ENCODE peak calls at places on chromosomes 16 and 17, in eight cellular contexts. I is A549, H is suprapubic skin, E is GM12878, M is K562, D is stomach, L is transverse colon, T is tibial nerve. J is an unnamed sample. For H3K4me1, the result is how much of the 10 kb centered on the place peaks cover.

GRCh38 chr16:30096862-30097563 is 1.0 kb upstream of the YPEL3 start:
- DNase-seq in D (no peak), H (no peak), L (no peak), I (no peak), E (no peak), T (no peak), M (no peak), J (no peak)

GRCh38 chr17:77786740-77787505 is 171.6 kb upstream of the TNRC6C start:
- DNase-seq in L (no peak), E (no peak), D (no peak), I (no peak), M (no peak), H (no peak), T (no peak), J (no peak)

GRCh38 chr16:12323007-12323699 is 346.6 kb downstream of the SNX29 start:
- DNase-seq in T (no peak), E (peak), I (no peak), D (no peak), M (no peak), H (no peak), L (no peak), J (no peak)

GRCh38 chr16:84278333-84278732 is 16.3 kb upstream of the WFDC1 start:
- DNase-seq in D (no peak), L (no peak), I (no peak), M (no peak), E (no peak), T (no peak), H (no peak), J (no peak)

GRCh38 chr16:749010-749409 is 8.2 kb upstream of the CIAO3 start:
- DNase-seq in D (no peak), T (no peak), H (no peak), I (no peak), L (no peak), M (no peak), E (no peak), J (no peak)

GRCh38 chr16:81562174-81562849 is 117.7 kb downstream of the CMIP start:
- DNase-seq in I (no peak), M (no peak), E (no peak), T (no peak), L (no peak), D (no peak), H (no peak), J (no peak)

GRCh38 chr17:9050801-9051401 is 29.6 kb downstream of the NTN1 start:
- DNase-seq in I (peak), L (no peak), T (no peak), H (no peak), M (no peak), D (no peak), E (no peak), J (no peak)

GRCh38 chr16:11139624-11140375 is 116.2 kb downstream of the SOCS1 start:
- DNase-seq in I (no peak), T (no peak), D (no peak), H (no peak), M (no peak), L (no peak), E (no peak), J (no peak)

GRCh38 chr16:86343111-86343642 is 167.2 kb upstream of the FOXF1 start:
- DNase-seq in T (peak), I (no peak), H (no peak), M (no peak), E (no peak), D (peak), L (peak), J (no peak)

GRCh38 chr17:13476722-13477121 is 125.0 kb downstream of the HS3ST3A1 start:
- DNase-seq in E (no peak), T (no peak), L (no peak), I (no peak), H (no peak), M (no peak), D (no peak), J (no peak)
- TF ChIP-seq EP300 in E (no peak), T (no peak), L (no peak), I (no peak), H (no peak), M (no peak), D (no peak), J (no peak)

GRCh38 chr17:17412331-17412730 is 64.5 kb upstream of the MED9 start:
- DNase-seq in I (no peak), D (no peak), L (no peak), H (no peak), E (no peak), M (no peak), T (no peak), J (no peak)
- H3K4me3 ChIP-seq in I (no peak), D (no peak), L (no peak), H (no peak), E (no peak), M (no peak), T (no peak), J (no peak)

GRCh38 chr17:81052199-81052997 is 17.4 kb downstream of the BAIAP2 start:
- DNase-seq in D (no peak), I (no peak), L (no peak), E (no peak), T (no peak), H (no peak), M (no peak), J (no peak)
- H3K4me1 ChIP-seq in D (half or more), I (under half), L (under half), E (under half), T (under half), H (half or more), M (half or more), J (under half)

DNA sequence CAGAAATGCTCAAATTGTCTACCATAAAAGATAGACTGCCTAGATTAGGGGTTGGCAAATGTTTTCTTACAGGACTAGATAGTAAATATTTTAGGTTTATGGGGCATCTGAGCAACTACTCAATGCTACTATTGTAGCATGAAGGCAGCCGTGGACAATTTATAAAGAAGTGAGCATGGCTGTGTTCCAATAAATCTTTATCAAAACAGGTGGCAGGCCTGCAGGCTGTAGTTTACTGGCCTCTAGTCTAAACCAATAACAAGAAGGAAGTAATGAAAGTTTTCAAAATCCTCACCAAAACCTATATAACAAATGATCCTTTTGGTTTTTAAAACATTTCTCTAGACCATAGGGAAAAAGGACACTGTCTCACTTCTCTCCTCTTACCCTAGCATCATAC is 105.2 kb downstream of the PRKCB start:
- DNase-seq in D (no peak), T (no peak), M (no peak), L (no peak), I (no peak), H (no peak), E (no peak), J (no peak)
- TF ChIP-seq EP300 in D (no peak), T (no peak), M (no peak), L (no peak), I (no peak), H (no peak), E (no peak), J (no peak)

J was measured in ovary.